ENCODE peak calls at places on chromosomes 12 and 14, in five cellular contexts. One of them, this sample, is unnamed.

GRCh38 chr12:122356192-122356635 is 66.3 kb downstream of the CLIP1 start:
- DNase-seq in AG09309: no peak
- DNase-seq in CD8-positive, alpha-beta T cell: peak
- DNase-seq in mucosa of descending colon: no peak
- DNase-seq in right cardiac atrium: no peak
- DNase-seq in this sample: peak

GRCh38 chr12:68806488-68807237 is 1.3 kb upstream of the MDM2 start:
- DNase-seq in CD8-positive, alpha-beta T cell: no peak
- DNase-seq in right cardiac atrium: no peak
- DNase-seq in AG09309: no peak
- DNase-seq in mucosa of descending colon: no peak
- DNase-seq in this sample: no peak

GRCh38 chr12:66456622-66457021 is 154.3 kb downstream of the HELB start:
- DNase-seq in AG09309: no peak
- DNase-seq in right cardiac atrium: no peak
- DNase-seq in mucosa of descending colon: no peak
- DNase-seq in CD8-positive, alpha-beta T cell: no peak
- DNase-seq in this sample: no peak

GRCh38 chr14:21537088-21537424 is 10.9 kb upstream of the SALL2 start:
- DNase-seq in right cardiac atrium: no peak
- DNase-seq in AG09309: no peak
- DNase-seq in CD8-positive, alpha-beta T cell: no peak
- DNase-seq in mucosa of descending colon: no peak
- DNase-seq in this sample: no peak

GRCh38 chr12:84920331-84920730 is 7.7 kb upstream of the SLC6A15 start:
- DNase-seq in right cardiac atrium: no peak
- DNase-seq in AG09309: no peak
- DNase-seq in mucosa of descending colon: no peak
- DNase-seq in CD8-positive, alpha-beta T cell: no peak
- DNase-seq in this sample: no peak

GRCh38 chr12:43060738-43061137 is 471.2 kb upstream of the PRICKLE1 start:
- DNase-seq in AG09309: no peak
- DNase-seq in right cardiac atrium: no peak
- DNase-seq in mucosa of descending colon: no peak
- DNase-seq in CD8-positive, alpha-beta T cell: no peak
- DNase-seq in this sample: no peak

GRCh38 chr12:68976304-68976915 is 43.4 kb upstream of the CPM start:
- DNase-seq in CD8-positive, alpha-beta T cell: no peak
- DNase-seq in AG09309: no peak
- DNase-seq in right cardiac atrium: no peak
- DNase-seq in mucosa of descending colon: no peak
- DNase-seq in this sample: no peak

GRCh38 chr12:102479099-102479887 is 1.1 kb downstream of the IGF1 start:
- DNase-seq in right cardiac atrium: no peak
- DNase-seq in CD8-positive, alpha-beta T cell: no peak
- DNase-seq in AG09309: no peak
- DNase-seq in mucosa of descending colon: no peak
- DNase-seq in this sample: no peak

GRCh38 chr14:28303248-28303647 is 463.3 kb upstream of the FOXG1 start:
- DNase-seq in mucosa of descending colon: no peak
- DNase-seq in right cardiac atrium: no peak
- DNase-seq in CD8-positive, alpha-beta T cell: no peak
- DNase-seq in AG09309: no peak
- DNase-seq in this sample: peak

GRCh38 chr14:24289649-24290283 is 9.8 kb downstream of the DHRS1 start:
- DNase-seq in CD8-positive, alpha-beta T cell: peak
- DNase-seq in AG09309: no peak
- DNase-seq in mucosa of descending colon: no peak
- DNase-seq in right cardiac atrium: no peak
- DNase-seq in this sample: no peak

GRCh38 chr12:25236190-25236589 is 14.5 kb downstream of the KRAS start:
- DNase-seq in CD8-positive, alpha-beta T cell: no peak
- DNase-seq in mucosa of descending colon: no peak
- DNase-seq in AG09309: no peak
- DNase-seq in right cardiac atrium: peak
- DNase-seq in this sample: no peak

GRCh38 chr12:23949212-23950010 is at the start of gene SOX5:
- DNase-seq in CD8-positive, alpha-beta T cell: no peak
- DNase-seq in AG09309: no peak
- DNase-seq in mucosa of descending colon: no peak
- DNase-seq in right cardiac atrium: peak
- DNase-seq in this sample: no peak

GRCh38 chr12:76546889-76547288 is 12.7 kb downstream of the OSBPL8 start:
- DNase-seq in mucosa of descending colon: no peak
- DNase-seq in AG09309: no peak
- DNase-seq in CD8-positive, alpha-beta T cell: no peak
- DNase-seq in right cardiac atrium: no peak
- DNase-seq in this sample: no peak

GRCh38 chr12:20810487-20810886 is at the start of gene SLCO1B3:
- DNase-seq in AG09309: no peak
- DNase-seq in right cardiac atrium: no peak
- DNase-seq in CD8-positive, alpha-beta T cell: no peak
- DNase-seq in mucosa of descending colon: no peak
- DNase-seq in this sample: no peak

GRCh38 chr12:108532061-108532848 is 17.2 kb downstream of the FICD start:
- DNase-seq in CD8-positive, alpha-beta T cell: no peak
- DNase-seq in AG09309: no peak
- DNase-seq in right cardiac atrium: no peak
- DNase-seq in mucosa of descending colon: no peak
- DNase-seq in this sample: no peak

GRCh38 chr14:100305446-100306255 is 593 bp downstream of the SLC25A29 start:
- DNase-seq in AG09309: no peak
- DNase-seq in CD8-positive, alpha-beta T cell: peak
- DNase-seq in mucosa of descending colon: peak
- DNase-seq in right cardiac atrium: peak
- DNase-seq in this sample: no peak

GRCh38 chr14:29529418-29529817 is 398.2 kb downstream of the PRKD1 start:
- DNase-seq in right cardiac atrium: no peak
- DNase-seq in AG09309: no peak
- DNase-seq in mucosa of descending colon: no peak
- DNase-seq in CD8-positive, alpha-beta T cell: no peak
- DNase-seq in this sample: no peak

GRCh38 chr12:19243577-19243976 is 114.0 kb downstream of the PLEKHA5 start:
- DNase-seq in CD8-positive, alpha-beta T cell: no peak
- DNase-seq in mucosa of descending colon: no peak
- DNase-seq in AG09309: no peak
- DNase-seq in right cardiac atrium: no peak
- DNase-seq in this sample: no peak

GRCh38 chr14:24216345-24216699 is 456 bp upstream of the MDP1 start:
- DNase-seq in AG09309: no peak
- DNase-seq in CD8-positive, alpha-beta T cell: no peak
- DNase-seq in mucosa of descending colon: no peak
- DNase-seq in right cardiac atrium: no peak
- DNase-seq in this sample: no peak

GRCh38 chr14:31207746-31208545 is at the start of gene HECTD1:
- DNase-seq in mucosa of descending colon: peak
- DNase-seq in AG09309: peak
- DNase-seq in CD8-positive, alpha-beta T cell: peak
- DNase-seq in right cardiac atrium: peak
- DNase-seq in this sample: peak

GRCh38 chr12:3520711-3521110 is 29.7 kb downstream of the PRMT8 start:
- DNase-seq in right cardiac atrium: no peak
- DNase-seq in CD8-positive, alpha-beta T cell: no peak
- DNase-seq in mucosa of descending colon: no peak
- DNase-seq in AG09309: no peak
- DNase-seq in this sample: no peak

GRCh38 chr12:114499338-114499737 is 93.4 kb upstream of the TBX5 start:
- DNase-seq in right cardiac atrium: no peak
- DNase-seq in mucosa of descending colon: no peak
- DNase-seq in AG09309: no peak
- DNase-seq in CD8-positive, alpha-beta T cell: no peak
- DNase-seq in this sample: no peak

DNA sequence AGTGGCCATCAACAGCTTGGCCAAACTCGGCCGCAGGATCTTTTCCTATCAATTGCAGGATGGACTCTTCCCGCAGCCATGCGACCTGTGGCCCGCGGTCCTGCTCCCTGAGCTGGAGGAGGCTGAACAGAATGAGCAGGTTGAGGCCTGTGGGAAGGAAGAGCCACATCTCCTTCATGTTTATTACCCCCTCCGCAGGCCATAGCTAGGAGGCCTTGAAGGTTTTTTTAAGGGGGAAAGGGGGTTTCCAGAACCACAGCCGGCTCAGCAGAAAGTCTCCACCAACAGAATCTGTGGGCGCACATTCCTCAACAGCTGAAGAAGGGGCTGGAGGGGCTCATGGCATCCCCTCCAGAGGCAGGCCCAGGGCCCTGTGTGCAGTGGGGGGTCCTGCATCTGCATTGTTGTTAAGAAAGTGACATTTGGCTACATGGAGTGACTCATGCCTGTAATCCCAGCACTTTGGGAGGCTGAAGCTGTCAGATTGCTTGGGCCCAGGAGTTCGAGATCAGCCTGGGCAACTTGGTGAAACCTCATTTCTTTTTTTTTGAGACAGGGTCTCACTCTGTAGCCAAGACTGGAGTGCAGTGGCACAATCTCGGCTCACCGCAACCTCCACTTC is 25.2 kb upstream of the PPP1R13B start:
- DNase-seq in mucosa of descending colon: no peak
- DNase-seq in CD8-positive, alpha-beta T cell: peak
- DNase-seq in AG09309: no peak
- DNase-seq in right cardiac atrium: no peak
- DNase-seq in this sample: no peak
- H3K4me3 ChIP-seq in mucosa of descending colon: no peak
- H3K4me3 ChIP-seq in CD8-positive, alpha-beta T cell: peak
- H3K4me3 ChIP-seq in AG09309: no peak
- H3K4me3 ChIP-seq in right cardiac atrium: peak
- H3K4me3 ChIP-seq in this sample: peak

GRCh38 chr14:37590810-37591139 is 4.3 kb downstream of the FOXA1 start:
- DNase-seq in CD8-positive, alpha-beta T cell: no peak
- DNase-seq in right cardiac atrium: no peak
- DNase-seq in mucosa of descending colon: no peak
- DNase-seq in AG09309: no peak
- DNase-seq in this sample: no peak

GRCh38 chr14:37590096-37590809 is 4.8 kb downstream of the FOXA1 start:
- DNase-seq in mucosa of descending colon: no peak
- DNase-seq in right cardiac atrium: no peak
- DNase-seq in CD8-positive, alpha-beta T cell: no peak
- DNase-seq in AG09309: no peak
- DNase-seq in this sample: no peak

GRCh38 chr14:37588667-37588955 is 6.4 kb downstream of the FOXA1 start:
- DNase-seq in right cardiac atrium: no peak
- DNase-seq in AG09309: no peak
- DNase-seq in mucosa of descending colon: no peak
- DNase-seq in CD8-positive, alpha-beta T cell: no peak
- DNase-seq in this sample: no peak

GRCh38 chr14:37587881-37588666 is 7.0 kb downstream of the FOXA1 start:
- DNase-seq in mucosa of descending colon: no peak
- DNase-seq in right cardiac atrium: peak
- DNase-seq in AG09309: no peak
- DNase-seq in CD8-positive, alpha-beta T cell: no peak
- DNase-seq in this sample: no peak

DNA sequence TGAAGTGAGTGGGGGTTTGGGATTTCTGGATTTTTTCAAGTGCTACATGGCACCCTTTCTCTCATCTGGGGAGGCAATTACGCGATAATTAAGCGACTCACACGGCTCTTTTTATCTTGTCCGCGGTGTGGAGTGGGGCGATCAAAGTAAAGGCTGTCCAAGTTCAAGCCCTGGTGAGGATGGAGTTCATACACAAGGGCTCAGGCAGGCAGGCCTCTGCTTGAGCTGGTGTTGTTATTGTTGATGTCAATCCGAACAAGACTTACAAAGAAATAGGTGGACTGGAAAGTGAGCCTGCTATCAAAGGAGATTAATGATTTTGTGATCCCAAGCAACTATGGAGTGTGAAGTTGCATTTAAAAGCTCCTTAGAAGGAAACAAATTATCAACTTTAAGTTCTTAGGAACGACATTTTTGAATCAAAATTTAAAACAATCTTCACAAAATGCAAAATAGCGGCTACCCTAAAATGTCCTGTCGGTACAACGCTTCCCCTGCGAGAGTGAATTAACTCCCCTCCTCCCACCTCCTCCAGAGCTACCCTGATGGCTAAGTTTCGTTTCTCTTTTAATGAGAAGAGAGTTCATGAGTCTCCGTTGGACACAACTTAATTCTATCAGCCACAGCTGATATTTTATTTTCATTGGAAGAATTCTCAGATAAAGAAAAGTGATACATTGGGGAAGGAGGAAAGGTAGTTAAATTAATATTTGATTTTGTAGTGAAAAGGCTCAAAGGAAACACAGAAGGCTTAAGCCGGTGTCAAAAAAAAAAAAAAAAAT is 5.9 kb downstream of the FOXA1 start:
- DNase-seq in AG09309: no peak
- DNase-seq in CD8-positive, alpha-beta T cell: no peak
- DNase-seq in right cardiac atrium: no peak
- DNase-seq in mucosa of descending colon: no peak
- DNase-seq in this sample: no peak
- H3K4me3 ChIP-seq in AG09309: no peak
- H3K4me3 ChIP-seq in CD8-positive, alpha-beta T cell: no peak
- H3K4me3 ChIP-seq in right cardiac atrium: no peak
- H3K4me3 ChIP-seq in mucosa of descending colon: no peak
- H3K4me3 ChIP-seq in this sample: no peak

DNA sequence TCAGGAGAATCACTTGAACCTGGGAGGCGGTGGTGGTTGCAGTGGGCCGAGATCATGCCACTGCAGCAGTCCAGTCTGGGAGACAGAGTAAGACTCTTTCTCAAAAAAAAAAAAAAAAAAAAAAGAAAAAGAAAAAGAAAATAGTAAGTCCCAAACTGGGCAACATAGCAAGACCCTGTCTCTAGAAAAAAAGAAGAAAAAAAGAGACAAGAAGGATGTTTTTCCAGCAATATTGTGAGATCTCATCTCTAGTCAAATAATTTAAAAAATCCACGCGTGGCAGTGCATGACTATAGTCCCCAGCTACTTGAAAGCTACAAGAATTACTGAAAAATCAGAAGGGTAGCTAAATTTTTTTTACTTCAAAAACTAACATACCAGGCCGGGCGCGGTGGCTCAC is 8.0 kb downstream of the USP44 start:
- DNase-seq in mucosa of descending colon: no peak
- DNase-seq in right cardiac atrium: no peak
- DNase-seq in AG09309: no peak
- DNase-seq in CD8-positive, alpha-beta T cell: no peak
- DNase-seq in this sample: no peak
- H3K4me3 ChIP-seq in mucosa of descending colon: no peak
- H3K4me3 ChIP-seq in right cardiac atrium: no peak
- H3K4me3 ChIP-seq in AG09309: no peak
- H3K4me3 ChIP-seq in CD8-positive, alpha-beta T cell: no peak
- H3K4me3 ChIP-seq in this sample: no peak

GRCh38 chr12:116434155-116435065 is 124.8 kb upstream of the MAP1LC3B2 start:
- DNase-seq in right cardiac atrium: peak
- DNase-seq in mucosa of descending colon: peak
- DNase-seq in CD8-positive, alpha-beta T cell: no peak
- DNase-seq in AG09309: peak
- DNase-seq in this sample: peak
- H3K4me3 ChIP-seq in right cardiac atrium: no peak
- H3K4me3 ChIP-seq in mucosa of descending colon: no peak
- H3K4me3 ChIP-seq in CD8-positive, alpha-beta T cell: no peak
- H3K4me3 ChIP-seq in AG09309: peak
- H3K4me3 ChIP-seq in this sample: peak

This sample was measured in skeletal muscle cell.